ENCODE peak calls at places on chromosomes 7 and 10, in four cellular contexts. G is cerebellum, U is A172, W is fibroblast of the conjunctiva. F is an unnamed sample.

GRCh38 chr10:132469197-132469942 is 68.2 kb upstream of the INPP5A start:
- DNase-seq in G (no peak), U (no peak), W (no peak), F (no peak)

GRCh38 chr7:11524476-11525398 is 307.3 kb downstream of the THSD7A start:
- DNase-seq in G (no peak), U (no peak), W (no peak), F (no peak)

GRCh38 chr7:32533313-32534024 is 38.2 kb downstream of the AVL9 start:
- DNase-seq in G (no peak), U (no peak), W (peak), F (no peak)

GRCh38 chr10:125823663-125824251 is 411 bp downstream of the BCCIP start:
- DNase-seq in G (no peak), U (no peak), W (no peak), F (no peak)

GRCh38 chr7:20482071-20482470 is 133.4 kb upstream of the ABCB5 start:
- DNase-seq in G (no peak), U (no peak), W (no peak), F (no peak)

GRCh38 chr7:115230882-115231508 is 309.1 kb downstream of the MDFIC start:
- DNase-seq in G (no peak), U (peak), W (peak), F (peak)

GRCh38 chr10:60677541-60678129 is 100.6 kb upstream of the CDK1 start:
- DNase-seq in G (no peak), U (no peak), W (no peak), F (no peak)

GRCh38 chr7:490461-491291 is 29.0 kb downstream of the PDGFA start:
- DNase-seq in G (no peak), U (peak), W (no peak), F (no peak)

GRCh38 chr7:3880221-3880935 is 579.3 kb downstream of the SDK1 start:
- DNase-seq in G (no peak), U (no peak), W (no peak), F (no peak)

GRCh38 chr10:3217301-3217700 is 44.7 kb upstream of the PITRM1 start:
- DNase-seq in G (no peak), U (peak), W (no peak), F (no peak)

GRCh38 chr10:86647773-86648705 is 6.3 kb upstream of the OPN4 start:
- DNase-seq in G (no peak), U (peak), W (no peak), F (no peak)

GRCh38 chr10:30431435-30431911 is 2.5 kb upstream of the MAP3K8 start:
- DNase-seq in G (no peak), U (peak), W (no peak), F (no peak)

GRCh38 chr7:4204530-4205165 is 477.4 kb upstream of the FOXK1 start:
- DNase-seq in G (no peak), U (no peak), W (no peak), F (no peak)

GRCh38 chr7:27709137-27710075 is 30.6 kb upstream of the TAX1BP1 start:
- DNase-seq in G (no peak), U (peak), W (no peak), F (peak)

GRCh38 chr7:45147858-45148652 is 9.5 kb upstream of the RAMP3 start:
- DNase-seq in G (no peak), U (no peak), W (no peak), F (no peak)

GRCh38 chr7:390761-391410 is 100.9 kb downstream of the FOXL3 start:
- DNase-seq in G (no peak), U (no peak), W (no peak), F (no peak)

GRCh38 chr10:46017733-46018132 is 12.7 kb downstream of the NCOA4 start:
- DNase-seq in G (no peak), U (no peak), W (no peak), F (no peak)

GRCh38 chr10:62016477-62017140 is 115.1 kb downstream of the ARID5B start:
- DNase-seq in G (no peak), U (no peak), W (no peak), F (no peak)

GRCh38 chr10:132870426-132870825 is 71.9 kb downstream of the CFAP46 start:
- DNase-seq in G (no peak), U (no peak), W (no peak), F (no peak)

GRCh38 chr10:106078796-106079576 is 1085.5 kb downstream of the SORCS1 start:
- DNase-seq in G (no peak), U (peak), W (peak), F (no peak)

GRCh38 chr10:668786-669485 is 20.5 kb downstream of the DIP2C start:
- DNase-seq in G (no peak), U (no peak), W (no peak), F (no peak)

GRCh38 chr7:55977831-55978230 is 13.4 kb downstream of the NIPSNAP2 start:
- DNase-seq in G (peak), U (no peak), W (no peak), F (no peak)

GRCh38 chr7:111173528-111173927 is 82.6 kb downstream of the LRRN3 start:
- DNase-seq in G (no peak), U (no peak), W (no peak), F (no peak)

GRCh38 chr7:2481195-2481594 is 5.0 kb upstream of the GRIFIN start:
- DNase-seq in G (no peak), U (no peak), W (no peak), F (no peak)

GRCh38 chr10:513393-513792 is 176.1 kb downstream of the DIP2C start:
- DNase-seq in G (no peak), U (no peak), W (no peak), F (no peak)